ENCODE peak calls at places on chromosomes 1 and 21, in eight cellular contexts. R is effector memory CD4-positive, alpha-beta T cell; B is MM.1S; G is IMR-90; I is Karpas-422; F is thoracic aorta; D is lung; M is gastrocnemius medialis. K is an unnamed sample. For H3K36me3, the result is how much of the 10 kb centered on the place peaks cover.

GRCh38 chr1:161133220-161133740 is 813 bp upstream of the DEDD start:
- DNase-seq in R (no peak), B (no peak), G (peak), I (no peak), F (no peak), D (no peak), M (no peak), K (no peak)

GRCh38 chr1:91529856-91530255 is 29.2 kb downstream of the CDC7 start:
- DNase-seq in R (no peak), B (no peak), G (peak), I (no peak), F (no peak), D (no peak), M (no peak), K (no peak)

GRCh38 chr1:111755321-111756123 is at the start of gene DDX20:
- DNase-seq in R (peak), B (peak), G (peak), I (peak), F (peak), D (peak), M (peak), K (peak)

GRCh38 chr1:151639466-151639865 is 27.6 kb downstream of the SNX27 start:
- DNase-seq in R (no peak), B (no peak), G (peak), I (no peak), F (no peak), D (no peak), M (no peak), K (no peak)

GRCh38 chr1:56874689-56875088 is 20.1 kb downstream of the C8A start:
- DNase-seq in R (no peak), B (no peak), G (no peak), I (no peak), F (no peak), D (no peak), M (no peak), K (no peak)

GRCh38 chr1:53560572-53561487 is 101.6 kb downstream of the DMRTB1 start:
- DNase-seq in R (no peak), B (no peak), G (peak), I (no peak), F (no peak), D (no peak), M (no peak), K (no peak)

GRCh38 chr21:46054447-46054846 is 43.5 kb upstream of the COL6A2 start:
- DNase-seq in R (no peak), B (no peak), G (peak), I (no peak), F (no peak), D (no peak), M (no peak), K (no peak)

GRCh38 chr1:172837816-172838680 is 179.1 kb downstream of the FASLG start:
- DNase-seq in R (no peak), B (no peak), G (peak), I (peak), F (no peak), D (no peak), M (no peak), K (peak)

GRCh38 chr1:223276029-223276428 is 87.9 kb downstream of the SUSD4 start:
- DNase-seq in R (no peak), B (no peak), G (no peak), I (no peak), F (no peak), D (no peak), M (no peak), K (no peak)

GRCh38 chr21:16811011-16811410 is 701.8 kb upstream of the CXADR start:
- DNase-seq in R (no peak), B (no peak), G (no peak), I (no peak), F (no peak), D (no peak), M (no peak), K (no peak)

GRCh38 chr1:154729598-154729997 is 121.6 kb upstream of the ADAR start:
- DNase-seq in R (no peak), B (no peak), G (no peak), I (no peak), F (no peak), D (no peak), M (no peak), K (no peak)

GRCh38 chr1:216075339-216075738 is 347.9 kb downstream of the USH2A start:
- DNase-seq in R (no peak), B (no peak), G (peak), I (no peak), F (no peak), D (no peak), M (no peak), K (no peak)

GRCh38 chr1:164637461-164638375 is 78.7 kb downstream of the PBX1 start:
- DNase-seq in R (no peak), B (no peak), G (peak), I (no peak), F (peak), D (no peak), M (no peak), K (no peak)

GRCh38 chr1:31583082-31583994 is 7.0 kb downstream of the TINAGL1 start:
- DNase-seq in R (no peak), B (no peak), G (no peak), I (no peak), F (no peak), D (no peak), M (no peak), K (no peak)

GRCh38 chr1:99849744-99850457 is at the start of gene AGL:
- DNase-seq in R (peak), B (peak), G (peak), I (peak), F (peak), D (peak), M (peak), K (peak)

GRCh38 chr1:76607712-76608111 is 259.6 kb upstream of the ST6GALNAC5 start:
- DNase-seq in R (no peak), B (no peak), G (no peak), I (no peak), F (no peak), D (no peak), M (no peak), K (no peak)

GRCh38 chr1:53693773-53694717 is 44.9 kb downstream of the GLIS1 start:
- DNase-seq in R (no peak), B (no peak), G (peak), I (no peak), F (no peak), D (no peak), M (no peak), K (no peak)

GRCh38 chr1:15459771-15460719 is 3.5 kb downstream of the CELA2A start:
- DNase-seq in R (no peak), B (no peak), G (no peak), I (no peak), F (no peak), D (no peak), M (no peak), K (no peak)

GRCh38 chr1:53305650-53306049 is 22.2 kb downstream of the LRP8 start:
- DNase-seq in R (no peak), B (no peak), G (no peak), I (no peak), F (no peak), D (no peak), M (no peak), K (no peak)

GRCh38 chr21:28910280-28910887 is 82.3 kb downstream of the LTN1 start:
- DNase-seq in R (no peak), B (no peak), G (no peak), I (no peak), F (no peak), D (no peak), M (no peak), K (no peak)

GRCh38 chr1:88897070-88897730 is 5.8 kb upstream of the GTF2B start:
- DNase-seq in R (no peak), B (no peak), G (no peak), I (no peak), F (no peak), D (no peak), M (no peak), K (no peak)

GRCh38 chr1:88891318-88892145 is at the start of gene GTF2B:
- DNase-seq in R (peak), B (peak), G (peak), I (peak), F (peak), D (peak), M (peak), K (peak)

GRCh38 chr1:88888755-88889154 is 2.6 kb downstream of the GTF2B start:
- DNase-seq in R (no peak), B (no peak), G (no peak), I (no peak), F (no peak), D (no peak), M (no peak), K (peak)

GRCh38 chr1:88890790-88891317 is 513 bp downstream of the GTF2B start:
- DNase-seq in R (no peak), B (peak), G (peak), I (peak), F (no peak), D (no peak), M (peak), K (peak)

GRCh38 chr1:88892146-88892877 is 945 bp upstream of the GTF2B start:
- DNase-seq in R (no peak), B (peak), G (peak), I (peak), F (no peak), D (no peak), M (no peak), K (no peak)
- H3K27ac ChIP-seq in R (peak), B (peak), G (no peak), I (no peak), F (peak), D (no peak), M (peak), K (peak)

DNA sequence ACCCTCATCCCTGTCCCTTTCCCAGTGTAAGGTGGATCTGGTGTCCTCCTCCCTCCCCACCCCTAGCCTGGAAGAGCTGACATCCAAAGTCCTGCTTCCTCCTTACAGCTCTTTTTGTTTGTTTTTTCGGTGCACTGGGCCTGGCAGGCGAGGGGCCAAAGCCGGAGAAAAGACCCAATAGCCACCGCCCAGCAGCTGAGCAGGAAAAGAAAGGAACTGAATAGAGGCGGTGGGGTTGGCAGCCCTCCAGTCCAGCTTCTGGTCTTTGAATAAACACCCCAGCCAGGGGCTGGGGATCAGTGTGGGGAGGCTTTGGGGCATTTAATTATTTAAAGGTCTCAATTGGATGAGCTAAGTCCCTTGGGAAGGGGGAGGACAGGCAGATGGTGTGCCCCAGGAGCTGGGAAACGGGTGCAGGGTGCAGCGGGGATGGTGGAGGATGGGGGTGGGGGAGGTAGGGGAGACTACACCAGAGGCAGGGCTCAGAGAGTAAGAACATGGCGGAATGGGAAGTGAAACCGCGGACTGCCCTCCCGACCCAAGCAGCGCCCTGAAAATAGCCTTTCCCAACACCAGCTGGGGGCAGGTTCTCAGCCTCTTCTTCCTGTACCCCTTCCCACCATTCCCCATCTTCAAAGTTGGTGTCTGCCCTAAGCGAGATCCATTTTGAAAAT is 20.2 kb downstream of the BTG2 start:
- DNase-seq in R (no peak), B (peak), G (no peak), I (peak), F (no peak), D (no peak), M (peak), K (no peak)
- H3K4me3 ChIP-seq in R (peak), B (peak), G (no peak), I (peak), F (peak), D (no peak), M (no peak), K (peak)

DNA sequence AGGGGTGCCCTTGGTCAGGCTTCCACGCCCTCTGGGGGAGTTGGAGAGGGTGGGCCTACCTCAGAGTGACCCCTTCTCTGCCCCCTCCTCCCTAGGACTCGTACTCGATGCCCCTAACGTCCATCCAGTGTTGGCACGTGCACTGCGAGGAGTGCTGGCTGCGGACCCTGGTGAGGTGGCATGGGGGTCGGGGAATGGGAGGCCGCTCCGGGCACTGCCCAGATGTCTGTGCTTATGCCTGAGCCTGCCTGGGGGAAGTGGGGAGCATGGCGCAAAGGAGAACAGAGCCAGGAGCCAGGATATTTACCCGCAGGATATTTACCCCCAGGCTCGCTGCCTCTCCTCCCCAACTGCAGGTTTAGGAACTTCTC is 24.5 kb downstream of the TMEM53 start:
- DNase-seq in R (no peak), B (no peak), G (no peak), I (no peak), F (no peak), D (no peak), M (no peak), K (no peak)
- H3K36me3 ChIP-seq in R (half or more), B (under half), G (under half), I (under half), F (under half), D (half or more), M (under half), K (half or more)

GRCh38 chr1:11406845-11407244 is 72.1 kb upstream of the DISP3 start:
- DNase-seq in R (no peak), B (no peak), G (no peak), I (no peak), F (no peak), D (no peak), M (no peak), K (no peak)
- H3K27ac ChIP-seq in R (no peak), B (no peak), G (no peak), I (no peak), F (no peak), D (no peak), M (no peak), K (peak)

DNA sequence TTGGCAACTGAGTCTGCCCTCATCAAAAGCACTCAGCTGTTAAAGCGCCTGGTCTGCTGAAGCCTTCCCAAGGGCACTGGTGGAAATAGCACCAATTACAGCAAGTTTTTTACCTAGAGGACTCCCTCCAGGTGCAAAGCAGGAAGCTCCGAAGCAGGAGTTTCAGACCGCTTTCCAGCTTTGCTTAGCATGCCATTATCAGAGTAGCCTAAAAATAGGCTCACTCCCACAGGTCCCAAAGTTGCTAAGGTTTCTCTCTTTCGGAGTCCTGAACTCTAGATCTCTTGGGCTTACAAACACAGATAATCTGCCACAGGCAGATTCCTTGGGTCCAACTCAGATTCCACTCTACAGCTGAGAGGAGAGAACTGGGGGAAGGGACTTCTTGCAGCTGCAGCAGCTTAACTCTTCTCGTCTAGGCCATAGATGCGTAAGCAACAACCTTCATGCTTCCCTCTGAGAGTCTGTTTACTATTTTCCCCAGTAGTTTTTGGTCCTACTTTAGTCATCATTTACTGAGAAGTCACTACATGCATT is 22.4 kb downstream of the ZMYND12 start:
- DNase-seq in R (no peak), B (no peak), G (no peak), I (no peak), F (no peak), D (no peak), M (no peak), K (no peak)
- H3K4me3 ChIP-seq in R (no peak), B (no peak), G (no peak), I (no peak), F (no peak), D (no peak), M (no peak), K (no peak)

GRCh38 chr21:14569026-14569425 is 22.9 kb upstream of the SAMSN1 start:
- DNase-seq in R (no peak), B (no peak), G (no peak), I (no peak), F (no peak), D (no peak), M (no peak), K (no peak)
- H3K36me3 ChIP-seq in R (under half), B (under half), G (under half), I (under half), F (under half), D (under half), M (under half), K (under half)

GRCh38 chr1:48873944-48874343 is 97.3 kb upstream of the BEND5 start:
- DNase-seq in R (no peak), B (no peak), G (no peak), I (no peak), F (no peak), D (no peak), M (no peak), K (no peak)

GRCh38 chr1:48882020-48882419 is 105.3 kb upstream of the BEND5 start:
- DNase-seq in R (no peak), B (no peak), G (no peak), I (no peak), F (no peak), D (no peak), M (no peak), K (no peak)

GRCh38 chr1:48875736-48876135 is 99.0 kb upstream of the BEND5 start:
- DNase-seq in R (no peak), B (no peak), G (no peak), I (no peak), F (no peak), D (no peak), M (no peak), K (no peak)

GRCh38 chr1:48876221-48876785 is 99.6 kb upstream of the BEND5 start:
- DNase-seq in R (no peak), B (no peak), G (no peak), I (no peak), F (no peak), D (no peak), M (no peak), K (no peak)

DNA sequence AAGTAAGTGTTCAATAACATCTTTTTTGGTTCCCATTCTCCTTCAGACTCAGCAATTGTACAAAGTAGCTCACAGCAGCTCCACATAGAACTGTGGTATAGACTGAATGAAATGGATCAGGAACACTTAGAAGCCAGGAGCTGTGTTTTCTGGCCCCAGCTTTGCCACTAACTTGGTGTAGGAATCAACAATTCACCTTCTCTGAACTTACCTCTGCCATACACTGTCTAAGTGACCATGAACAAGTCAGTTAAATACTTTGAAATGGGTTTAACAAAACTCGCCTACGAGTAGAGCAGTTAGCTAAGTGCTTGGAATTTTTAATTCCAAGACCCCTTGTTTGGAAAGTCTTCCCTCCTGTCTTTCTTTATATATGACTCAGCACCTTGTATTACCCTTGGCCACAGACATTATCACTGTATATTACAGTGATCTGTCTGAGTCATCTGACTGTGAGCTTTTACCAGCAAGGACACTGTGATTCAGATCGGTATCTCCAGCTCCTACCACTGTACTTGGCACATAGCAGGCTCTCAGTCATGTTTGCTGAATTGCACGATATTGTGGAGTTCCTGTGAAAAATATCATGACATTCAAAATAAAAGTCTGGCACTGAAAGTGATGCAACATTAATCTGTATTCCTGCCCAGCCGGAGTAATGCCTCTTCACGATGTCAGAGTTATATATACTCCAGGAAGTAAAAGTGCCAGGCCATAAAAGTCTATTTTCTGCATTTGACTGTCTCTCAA is 101.7 kb upstream of the BEND5 start:
- DNase-seq in R (no peak), B (no peak), G (peak), I (no peak), F (no peak), D (no peak), M (no peak), K (no peak)
- H3K27ac ChIP-seq in R (no peak), B (no peak), G (no peak), I (no peak), F (no peak), D (no peak), M (no peak), K (no peak)

GRCh38 chr1:181482001-181482430 is 1.3 kb upstream of the CACNA1E start:
- DNase-seq in R (no peak), B (no peak), G (no peak), I (no peak), F (no peak), D (no peak), M (no peak), K (no peak)
- H3K4me3 ChIP-seq in R (no peak), B (no peak), G (no peak), I (no peak), F (no peak), D (no peak), M (no peak), K (no peak)

GRCh38 chr1:92839442-92839841 is 7.6 kb downstream of the RPL5 start:
- DNase-seq in R (no peak), B (no peak), G (no peak), I (no peak), F (no peak), D (no peak), M (no peak), K (no peak)
- H3K36me3 ChIP-seq in R (half or more), B (under half), G (half or more), I (half or more), F (under half), D (under half), M (under half), K (half or more)

GRCh38 chr1:33295450-33296081 is 25.3 kb downstream of the A3GALT2 start:
- DNase-seq in R (peak), B (peak), G (peak), I (peak), F (peak), D (peak), M (peak), K (peak)
- H3K27ac ChIP-seq in R (no peak), B (no peak), G (no peak), I (no peak), F (peak), D (no peak), M (peak), K (no peak)

K was measured in naive thymus-derived CD4-positive, alpha-beta T cell.